ENCODE peak calls at places on chromosomes 5 and 9, in five cellular contexts. C is CD8-positive, alpha-beta memory T cell; Z is adrenal gland; D is fibroblast of the aortic adventitia; R is dorsolateral prefrontal cortex. O is an unnamed sample.

GRCh38 chr5:155850411-155850810 is 476.6 kb upstream of the SGCD start:
- DNase-seq in R (no peak), C (no peak), Z (no peak), D (no peak), O (no peak)

GRCh38 chr5:42992035-42992570 is 48.0 kb downstream of the ANXA2R start:
- DNase-seq in C (peak), D (peak), R (no peak), Z (peak), O (peak)

GRCh38 chr5:157308826-157309465 is 43.0 kb downstream of the CYFIP2 start:
- DNase-seq in D (peak), R (no peak), C (no peak), Z (no peak), O (no peak)

GRCh38 chr9:108551030-108551964 is 304.5 kb downstream of the ACTL7B start:
- DNase-seq in Z (peak), R (no peak), D (peak), C (no peak), O (no peak)

GRCh38 chr5:177981296-177982071 is 14.6 kb downstream of the PROP1 start:
- DNase-seq in D (no peak), Z (no peak), C (no peak), R (no peak), O (no peak)

GRCh38 chr5:154783774-154784460 is 28.7 kb downstream of the LARP1 start:
- DNase-seq in C (no peak), Z (peak), R (no peak), D (peak), O (no peak)

GRCh38 chr9:89690334-89690912 is 85.6 kb downstream of the GADD45G start:
- DNase-seq in C (no peak), R (no peak), Z (no peak), D (no peak), O (no peak)

GRCh38 chr9:114853071-114853865 is 47.4 kb upstream of the TNFSF15 start:
- DNase-seq in Z (no peak), D (no peak), R (no peak), C (no peak), O (peak)

GRCh38 chr9:112261133-112261532 is 72.3 kb downstream of the PTBP3 start:
- DNase-seq in D (no peak), R (no peak), Z (no peak), C (no peak), O (no peak)

GRCh38 chr5:65948115-65948772 is 21.9 kb downstream of the ERBIN start:
- DNase-seq in C (no peak), R (no peak), D (no peak), Z (no peak), O (no peak)

GRCh38 chr9:74795803-74796202 is 91.9 kb downstream of the TRPM6 start:
- DNase-seq in C (no peak), R (no peak), Z (no peak), D (no peak), O (no peak)

GRCh38 chr5:146466521-146467349 is 19.6 kb downstream of the TCERG1 start:
- DNase-seq in C (no peak), R (no peak), D (peak), Z (no peak), O (no peak)

GRCh38 chr5:139399501-139400121 is 4.3 kb downstream of the SPATA24 start:
- DNase-seq in Z (no peak), C (no peak), R (no peak), D (no peak), O (no peak)
- H3K4me3 ChIP-seq in Z (no peak), C (no peak), R (no peak), D (no peak), O (no peak)

GRCh38 chr5:1367149-1367548 is 22.2 kb upstream of the CLPTM1L start:
- DNase-seq in R (no peak), Z (no peak), D (no peak), C (no peak), O (no peak)
- H3K4me3 ChIP-seq in R (no peak), Z (no peak), D (no peak), C (no peak), O (no peak)

GRCh38 chr9:26170224-26170623 is 492.0 kb upstream of the TUSC1 start:
- DNase-seq in D (peak), Z (no peak), C (no peak), R (no peak), O (no peak)

GRCh38 chr9:26165426-26165825 is 487.2 kb upstream of the TUSC1 start:
- DNase-seq in D (no peak), C (no peak), Z (no peak), R (no peak), O (no peak)

GRCh38 chr9:26172301-26172700 is 494.1 kb upstream of the TUSC1 start:
- DNase-seq in Z (no peak), R (no peak), D (no peak), C (no peak), O (no peak)

GRCh38 chr9:26166537-26166936 is 488.3 kb upstream of the TUSC1 start:
- DNase-seq in C (no peak), D (no peak), Z (no peak), R (no peak), O (no peak)

GRCh38 chr9:26169684-26170083 is 491.4 kb upstream of the TUSC1 start:
- DNase-seq in D (no peak), R (no peak), C (no peak), Z (no peak), O (no peak)
- H3K4me3 ChIP-seq in D (no peak), R (no peak), C (no peak), Z (no peak), O (no peak)

GRCh38 chr5:173302546-173303155 is 25.6 kb downstream of the STC2 start:
- DNase-seq in D (peak), R (no peak), Z (no peak), C (no peak), O (no peak)
- H3K4me3 ChIP-seq in D (no peak), R (no peak), Z (no peak), C (no peak), O (no peak)

DNA sequence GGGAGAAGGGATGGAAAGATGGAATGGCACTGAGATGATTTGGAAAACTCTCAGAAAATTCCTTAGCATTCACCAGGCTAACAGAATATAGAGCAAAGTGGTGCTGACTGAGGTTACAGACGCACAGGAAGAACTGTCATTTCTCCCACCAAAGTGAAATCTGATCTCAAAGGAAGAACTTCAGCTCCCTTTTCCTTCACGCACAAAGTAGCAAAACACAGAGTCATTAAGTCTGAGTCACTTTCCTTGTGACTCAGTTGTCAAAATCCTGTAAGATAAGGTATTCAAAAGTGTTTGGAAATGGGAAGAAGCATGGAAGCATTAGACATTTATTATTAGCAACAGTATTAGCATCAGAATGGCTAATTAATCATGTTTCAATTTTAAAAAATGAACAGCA is 11.7 kb downstream of the MPDZ start:
- DNase-seq in D (peak), R (no peak), Z (no peak), C (no peak), O (no peak)
- H3K4me3 ChIP-seq in D (no peak), R (no peak), Z (no peak), C (no peak), O (no peak)